ENCODE peak calls at places on chromosomes 1 and 21, in six cellular contexts. One of them, this sample, is unnamed.

GRCh38 chr1:28308750-28309149 is 20.1 kb upstream of the MED18 start:
- DNase-seq in stimulated activated CD4-positive, alpha-beta T cell treated with anti-CD3 and anti-CD28 coated beads, Interleukin-4, amount 100 ng/mL, for 24 hours: no peak
- DNase-seq in activated CD4-positive, alpha-beta T cell treated with anti-CD3 and anti-CD28 coated beads for 24 hours: no peak
- DNase-seq in prostate gland: no peak
- DNase-seq in AG09319: no peak
- DNase-seq in EL: no peak
- DNase-seq in this sample: no peak

GRCh38 chr1:168362991-168363390 is 82.3 kb downstream of the TBX19 start:
- DNase-seq in stimulated activated CD4-positive, alpha-beta T cell treated with anti-CD3 and anti-CD28 coated beads, Interleukin-4, amount 100 ng/mL, for 24 hours: peak; percentile 46
- DNase-seq in activated CD4-positive, alpha-beta T cell treated with anti-CD3 and anti-CD28 coated beads for 24 hours: no peak
- DNase-seq in prostate gland: no peak
- DNase-seq in AG09319: no peak
- DNase-seq in EL: no peak
- DNase-seq in this sample: no peak

GRCh38 chr1:95582746-95583145 is 348.7 kb downstream of the RWDD3 start:
- DNase-seq in stimulated activated CD4-positive, alpha-beta T cell treated with anti-CD3 and anti-CD28 coated beads, Interleukin-4, amount 100 ng/mL, for 24 hours: no peak
- DNase-seq in activated CD4-positive, alpha-beta T cell treated with anti-CD3 and anti-CD28 coated beads for 24 hours: no peak
- DNase-seq in prostate gland: no peak
- DNase-seq in AG09319: no peak
- DNase-seq in EL: no peak
- DNase-seq in this sample: no peak

GRCh38 chr1:47224676-47225399 is 7.2 kb downstream of the TAL1 start:
- DNase-seq in stimulated activated CD4-positive, alpha-beta T cell treated with anti-CD3 and anti-CD28 coated beads, Interleukin-4, amount 100 ng/mL, for 24 hours: no peak
- DNase-seq in activated CD4-positive, alpha-beta T cell treated with anti-CD3 and anti-CD28 coated beads for 24 hours: no peak
- DNase-seq in prostate gland: no peak
- DNase-seq in AG09319: no peak
- DNase-seq in EL: no peak
- DNase-seq in this sample: no peak

GRCh38 chr1:207034208-207034607 is 1.7 kb upstream of the C1orf116 start:
- DNase-seq in stimulated activated CD4-positive, alpha-beta T cell treated with anti-CD3 and anti-CD28 coated beads, Interleukin-4, amount 100 ng/mL, for 24 hours: no peak
- DNase-seq in activated CD4-positive, alpha-beta T cell treated with anti-CD3 and anti-CD28 coated beads for 24 hours: no peak
- DNase-seq in prostate gland: no peak
- DNase-seq in AG09319: no peak
- DNase-seq in EL: no peak
- DNase-seq in this sample: no peak

GRCh38 chr1:235545294-235545930 is 41.2 kb upstream of the B3GALNT2 start:
- DNase-seq in stimulated activated CD4-positive, alpha-beta T cell treated with anti-CD3 and anti-CD28 coated beads, Interleukin-4, amount 100 ng/mL, for 24 hours: no peak
- DNase-seq in activated CD4-positive, alpha-beta T cell treated with anti-CD3 and anti-CD28 coated beads for 24 hours: no peak
- DNase-seq in prostate gland: no peak
- DNase-seq in AG09319: no peak
- DNase-seq in EL: no peak
- DNase-seq in this sample: no peak

GRCh38 chr1:202241376-202242079 is 47.9 kb downstream of the LGR6 start:
- DNase-seq in stimulated activated CD4-positive, alpha-beta T cell treated with anti-CD3 and anti-CD28 coated beads, Interleukin-4, amount 100 ng/mL, for 24 hours: no peak
- DNase-seq in activated CD4-positive, alpha-beta T cell treated with anti-CD3 and anti-CD28 coated beads for 24 hours: no peak
- DNase-seq in prostate gland: peak; percentile 81
- DNase-seq in AG09319: no peak
- DNase-seq in EL: peak; percentile 12
- DNase-seq in this sample: no peak

GRCh38 chr21:29145837-29146453 is 15.5 kb downstream of the MAP3K7CL start:
- DNase-seq in stimulated activated CD4-positive, alpha-beta T cell treated with anti-CD3 and anti-CD28 coated beads, Interleukin-4, amount 100 ng/mL, for 24 hours: no peak
- DNase-seq in activated CD4-positive, alpha-beta T cell treated with anti-CD3 and anti-CD28 coated beads for 24 hours: no peak
- DNase-seq in prostate gland: peak; percentile 68
- DNase-seq in AG09319: no peak
- DNase-seq in EL: no peak
- DNase-seq in this sample: no peak

GRCh38 chr1:16720403-16721223 is 19.7 kb upstream of the RNU1-4 start:
- DNase-seq in stimulated activated CD4-positive, alpha-beta T cell treated with anti-CD3 and anti-CD28 coated beads, Interleukin-4, amount 100 ng/mL, for 24 hours: no peak
- DNase-seq in activated CD4-positive, alpha-beta T cell treated with anti-CD3 and anti-CD28 coated beads for 24 hours: no peak
- DNase-seq in prostate gland: no peak
- DNase-seq in AG09319: no peak
- DNase-seq in EL: peak; percentile 8
- DNase-seq in this sample: peak; percentile 5

GRCh38 chr1:233245191-233245765 is 50.2 kb downstream of the PCNX2 start:
- DNase-seq in stimulated activated CD4-positive, alpha-beta T cell treated with anti-CD3 and anti-CD28 coated beads, Interleukin-4, amount 100 ng/mL, for 24 hours: no peak
- DNase-seq in activated CD4-positive, alpha-beta T cell treated with anti-CD3 and anti-CD28 coated beads for 24 hours: no peak
- DNase-seq in prostate gland: no peak
- DNase-seq in AG09319: no peak
- DNase-seq in EL: no peak
- DNase-seq in this sample: no peak

GRCh38 chr1:8663090-8663802 is 154.2 kb downstream of the RERE start:
- DNase-seq in stimulated activated CD4-positive, alpha-beta T cell treated with anti-CD3 and anti-CD28 coated beads, Interleukin-4, amount 100 ng/mL, for 24 hours: no peak
- DNase-seq in activated CD4-positive, alpha-beta T cell treated with anti-CD3 and anti-CD28 coated beads for 24 hours: no peak
- DNase-seq in prostate gland: no peak
- DNase-seq in AG09319: no peak
- DNase-seq in EL: no peak
- DNase-seq in this sample: no peak

GRCh38 chr1:6222644-6223043 is 13.1 kb downstream of the ICMT start:
- DNase-seq in stimulated activated CD4-positive, alpha-beta T cell treated with anti-CD3 and anti-CD28 coated beads, Interleukin-4, amount 100 ng/mL, for 24 hours: no peak
- DNase-seq in activated CD4-positive, alpha-beta T cell treated with anti-CD3 and anti-CD28 coated beads for 24 hours: no peak
- DNase-seq in prostate gland: no peak
- DNase-seq in AG09319: no peak
- DNase-seq in EL: peak; percentile 47
- DNase-seq in this sample: no peak

GRCh38 chr1:20847619-20848080 is 60.5 kb upstream of the HP1BP3 start:
- DNase-seq in stimulated activated CD4-positive, alpha-beta T cell treated with anti-CD3 and anti-CD28 coated beads, Interleukin-4, amount 100 ng/mL, for 24 hours: no peak
- DNase-seq in activated CD4-positive, alpha-beta T cell treated with anti-CD3 and anti-CD28 coated beads for 24 hours: no peak
- DNase-seq in prostate gland: no peak
- DNase-seq in AG09319: no peak
- DNase-seq in EL: peak; percentile 59
- DNase-seq in this sample: no peak

GRCh38 chr1:116033322-116033721 is 57.0 kb downstream of the SLC22A15 start:
- DNase-seq in stimulated activated CD4-positive, alpha-beta T cell treated with anti-CD3 and anti-CD28 coated beads, Interleukin-4, amount 100 ng/mL, for 24 hours: no peak
- DNase-seq in activated CD4-positive, alpha-beta T cell treated with anti-CD3 and anti-CD28 coated beads for 24 hours: no peak
- DNase-seq in prostate gland: peak; percentile 38
- DNase-seq in AG09319: no peak
- DNase-seq in EL: no peak
- DNase-seq in this sample: no peak

GRCh38 chr1:55582078-55582477 is 366.9 kb upstream of the USP24 start:
- DNase-seq in stimulated activated CD4-positive, alpha-beta T cell treated with anti-CD3 and anti-CD28 coated beads, Interleukin-4, amount 100 ng/mL, for 24 hours: no peak
- DNase-seq in activated CD4-positive, alpha-beta T cell treated with anti-CD3 and anti-CD28 coated beads for 24 hours: no peak
- DNase-seq in prostate gland: no peak
- DNase-seq in AG09319: no peak
- DNase-seq in EL: no peak
- DNase-seq in this sample: no peak

GRCh38 chr21:43306911-43307676 is 119.8 kb downstream of the SIK1 start:
- DNase-seq in stimulated activated CD4-positive, alpha-beta T cell treated with anti-CD3 and anti-CD28 coated beads, Interleukin-4, amount 100 ng/mL, for 24 hours: no peak
- DNase-seq in activated CD4-positive, alpha-beta T cell treated with anti-CD3 and anti-CD28 coated beads for 24 hours: no peak
- DNase-seq in prostate gland: no peak
- DNase-seq in AG09319: no peak
- DNase-seq in EL: peak; percentile 82
- DNase-seq in this sample: no peak

GRCh38 chr21:33259995-33260394 is 6.2 kb upstream of the IL10RB start:
- DNase-seq in stimulated activated CD4-positive, alpha-beta T cell treated with anti-CD3 and anti-CD28 coated beads, Interleukin-4, amount 100 ng/mL, for 24 hours: no peak
- DNase-seq in activated CD4-positive, alpha-beta T cell treated with anti-CD3 and anti-CD28 coated beads for 24 hours: no peak
- DNase-seq in prostate gland: no peak
- DNase-seq in AG09319: no peak
- DNase-seq in EL: no peak
- DNase-seq in this sample: no peak

This sample was measured in OCI-LY7.